ENCODE peak calls at places on chromosomes 3 and 15, in eight cellular contexts. C, D, T, L, O, E, W and H are unnamed samples.

GRCh38 chr3:64685331-64685799 is 2.4 kb downstream of the ADAMTS9 start:
- DNase-seq in T (no peak), E (no peak), L (peak), O (no peak), W (no peak), D (peak), C (no peak), H (no peak)

GRCh38 chr3:67334588-67334987 is 319.8 kb downstream of the SUCLG2 start:
- DNase-seq in W (no peak), D (no peak), C (no peak), O (no peak), E (no peak), L (no peak), T (no peak), H (no peak)

GRCh38 chr15:62889734-62890505 is 152.6 kb upstream of the TPM1 start:
- DNase-seq in C (no peak), W (no peak), T (no peak), L (no peak), E (no peak), O (no peak), D (peak), H (no peak)

GRCh38 chr15:39135989-39136388 is 444.9 kb upstream of the THBS1 start:
- DNase-seq in W (no peak), E (no peak), L (no peak), D (no peak), T (no peak), C (no peak), O (no peak), H (no peak)

GRCh38 chr15:70289191-70289955 is 191.7 kb upstream of the TLE3 start:
- DNase-seq in L (no peak), D (peak), C (no peak), E (no peak), T (no peak), W (no peak), O (no peak), H (no peak)

GRCh38 chr15:42584031-42584765 is 8.8 kb downstream of the STARD9 start:
- DNase-seq in C (no peak), T (peak), L (no peak), E (no peak), O (no peak), D (no peak), W (no peak), H (no peak)

GRCh38 chr15:74234598-74234875 is 1.6 kb upstream of the CCDC33 start:
- DNase-seq in E (no peak), O (no peak), W (no peak), T (no peak), C (no peak), L (no peak), D (no peak), H (no peak)

GRCh38 chr3:44208086-44208485 is 33.6 kb upstream of the TOPAZ1 start:
- DNase-seq in T (no peak), L (no peak), O (no peak), C (no peak), D (no peak), W (no peak), E (no peak), H (no peak)

GRCh38 chr3:60764870-60765269 is 486.4 kb downstream of the FHIT start:
- DNase-seq in E (no peak), W (no peak), C (no peak), O (no peak), D (no peak), L (no peak), T (no peak), H (no peak)

GRCh38 chr3:86880066-86880465 is 110.9 kb downstream of the VGLL3 start:
- DNase-seq in E (no peak), L (no peak), O (no peak), C (no peak), D (no peak), W (no peak), T (no peak), H (no peak)

GRCh38 chr3:18098960-18099587 is 326.1 kb downstream of the SATB1 start:
- DNase-seq in E (no peak), D (no peak), O (no peak), T (no peak), W (no peak), L (no peak), C (no peak), H (no peak)

GRCh38 chr3:99870712-99871111 is 53.0 kb downstream of the CMSS1 start:
- DNase-seq in L (no peak), T (no peak), E (no peak), D (no peak), O (no peak), W (no peak), C (no peak), H (no peak)

GRCh38 chr15:65028921-65029735 is at the start of gene MTFMT:
- DNase-seq in D (peak), T (peak), C (peak), E (peak), O (peak), L (peak), W (peak), H (peak)

GRCh38 chr3:73437828-73438227 is 186.9 kb downstream of the PDZRN3 start:
- DNase-seq in T (no peak), L (no peak), W (no peak), O (no peak), C (no peak), D (no peak), E (no peak), H (no peak)

GRCh38 chr15:57549935-57550334 is 41.8 kb upstream of the MYZAP start:
- DNase-seq in W (no peak), T (no peak), E (no peak), D (no peak), L (no peak), C (no peak), O (no peak), H (no peak)

GRCh38 chr15:75321711-75322110 is 14.2 kb upstream of the COMMD4 start:
- DNase-seq in D (no peak), T (no peak), W (no peak), L (no peak), O (no peak), C (no peak), E (no peak), H (no peak)

GRCh38 chr3:88005066-88005465 is 53.7 kb downstream of the CGGBP1 start:
- DNase-seq in E (no peak), D (no peak), W (peak), L (no peak), T (no peak), C (no peak), O (no peak), H (no peak)

GRCh38 chr3:39146083-39146501 is 7.3 kb downstream of the CSRNP1 start:
- DNase-seq in T (no peak), O (no peak), E (no peak), C (no peak), L (no peak), W (peak), D (peak), H (no peak)

GRCh38 chr3:153029350-153029749 is 132.7 kb upstream of the RAP2B start:
- DNase-seq in D (no peak), W (no peak), E (no peak), C (no peak), L (no peak), T (no peak), O (no peak), H (no peak)

GRCh38 chr3:24119321-24119751 is 174.2 kb downstream of the NR1D2 start:
- DNase-seq in L (no peak), O (no peak), D (no peak), T (no peak), C (no peak), E (no peak), W (no peak), H (no peak)

GRCh38 chr3:179037361-179037760 is 34.2 kb downstream of the ZMAT3 start:
- DNase-seq in C (no peak), D (no peak), T (peak), E (peak), O (peak), L (no peak), W (no peak), H (no peak)

GRCh38 chr3:179146911-179147570 is 1.1 kb upstream of the PIK3CA start:
- DNase-seq in D (peak), W (peak), E (peak), T (peak), O (no peak), C (peak), L (no peak), H (peak)

GRCh38 chr3:45949432-45949831 is 6.2 kb downstream of the CXCR6 start:
- DNase-seq in T (no peak), D (no peak), E (no peak), W (no peak), C (no peak), L (no peak), O (no peak), H (no peak)

GRCh38 chr15:72916939-72917338 is 133.4 kb upstream of the ADPGK start:
- DNase-seq in O (no peak), L (no peak), C (no peak), W (no peak), E (no peak), D (no peak), T (no peak), H (no peak)

GRCh38 chr3:129230311-129231019 is 18.9 kb upstream of the COPG1 start:
- DNase-seq in T (no peak), W (no peak), D (peak), O (no peak), L (no peak), E (no peak), C (no peak), H (no peak)

GRCh38 chr15:71452893-71453292 is 337.6 kb downstream of the THSD4 start:
- DNase-seq in T (no peak), E (no peak), O (no peak), L (no peak), W (no peak), C (no peak), D (no peak), H (no peak)

GRCh38 chr3:30303770-30304169 is 302.6 kb upstream of the TGFBR2 start:
- DNase-seq in T (no peak), C (no peak), W (no peak), O (no peak), E (no peak), L (no peak), D (no peak), H (no peak)

GRCh38 chr3:95926904-95927501 is 887.4 kb upstream of the EPHA6 start:
- DNase-seq in C (no peak), T (no peak), E (no peak), O (no peak), D (no peak), L (no peak), W (no peak), H (no peak)

GRCh38 chr3:55406666-55407425 is 80.3 kb downstream of the WNT5A start:
- DNase-seq in L (no peak), E (no peak), D (no peak), O (no peak), C (no peak), T (no peak), W (no peak), H (no peak)

GRCh38 chr15:38868326-38869114 is 303.9 kb upstream of the RASGRP1 start:
- DNase-seq in E (no peak), C (no peak), W (no peak), L (no peak), O (no peak), T (no peak), D (no peak), H (no peak)

GRCh38 chr15:99826146-99826745 is 93.0 kb upstream of the LYSMD4 start:
- DNase-seq in C (no peak), W (no peak), T (no peak), E (no peak), D (no peak), L (no peak), O (no peak), H (no peak)

GRCh38 chr3:48915296-48915695 is 3.3 kb upstream of the ARIH2 start:
- DNase-seq in E (no peak), L (no peak), W (no peak), C (no peak), T (no peak), O (no peak), D (no peak), H (no peak)